ENCODE peak calls at places on chromosomes 5 and 9, in eight cellular contexts. X is WERI-Rb-1, S is psoas muscle, E is foreskin fibroblast, O is AG04450, G is cardiac muscle cell, D is cardiac fibroblast, K is glutamatergic neuron. A is an unnamed sample.

GRCh38 chr5:175872287-175873089 is 1.1 kb downstream of the CPLX2 start:
- DNase-seq in D (no peak), G (no peak), S (no peak), X (peak), O (no peak), E (no peak), K (peak), A (no peak)

GRCh38 chr9:93675336-93676150 is 99.2 kb downstream of the PHF2 start:
- DNase-seq in S (no peak), K (peak), E (no peak), D (no peak), G (no peak), X (peak), O (no peak), A (peak)

GRCh38 chr5:14097998-14098471 is 45.1 kb upstream of the TRIO start:
- DNase-seq in S (no peak), D (peak), X (no peak), G (peak), O (peak), E (peak), K (no peak), A (no peak)

GRCh38 chr5:176625966-176626875 is 4.1 kb downstream of the SNCB start:
- DNase-seq in G (no peak), D (no peak), S (no peak), E (no peak), X (peak), O (no peak), K (no peak), A (no peak)

GRCh38 chr9:132181796-132182521 is 20.1 kb downstream of the NTNG2 start:
- DNase-seq in D (no peak), O (no peak), K (peak), E (peak), S (no peak), G (peak), X (peak), A (peak)

GRCh38 chr9:128397831-128398230 is 22.8 kb upstream of the CERCAM start:
- DNase-seq in G (no peak), D (no peak), X (no peak), S (no peak), E (peak), K (no peak), O (no peak), A (no peak)

GRCh38 chr5:94932259-94932658 is 313.8 kb downstream of the SLF1 start:
- DNase-seq in S (no peak), K (no peak), O (no peak), E (peak), D (no peak), G (no peak), X (no peak), A (no peak)

GRCh38 chr5:160213537-160213936 is 15.8 kb upstream of the FABP6 start:
- DNase-seq in D (peak), O (no peak), G (no peak), E (no peak), K (no peak), S (no peak), X (no peak), A (no peak)

GRCh38 chr9:97312556-97312955 is 5.1 kb downstream of the CCDC180 start:
- DNase-seq in X (no peak), E (no peak), G (no peak), O (no peak), S (no peak), K (no peak), D (no peak), A (no peak)

GRCh38 chr5:30040483-30041116 is 1152.9 kb upstream of the CDH6 start:
- DNase-seq in K (peak), E (no peak), D (peak), X (peak), O (no peak), G (peak), S (no peak), A (no peak)

GRCh38 chr9:94973491-94973941 is 247.0 kb downstream of the AOPEP start:
- DNase-seq in S (no peak), K (no peak), E (peak), X (peak), O (peak), D (peak), G (peak), A (no peak)

GRCh38 chr5:52673495-52673894 is 114.2 kb upstream of the ITGA1 start:
- DNase-seq in D (no peak), O (no peak), S (no peak), G (no peak), E (no peak), X (no peak), K (no peak), A (no peak)

GRCh38 chr5:133861161-133861737 is 107.2 kb downstream of the C5orf15 start:
- DNase-seq in D (no peak), K (no peak), O (no peak), S (no peak), G (no peak), X (no peak), E (no peak), A (no peak)

GRCh38 chr5:998276-998974 is 10.2 kb upstream of the NKD2 start:
- DNase-seq in O (no peak), E (no peak), S (no peak), D (no peak), K (no peak), X (peak), G (peak), A (peak)

GRCh38 chr5:106019271-106019670 is 1651.5 kb downstream of the EFNA5 start:
- DNase-seq in E (peak), O (no peak), G (peak), S (no peak), K (no peak), X (no peak), D (peak), A (no peak)

GRCh38 chr9:115241641-115242040 is 123.7 kb upstream of the TNC start:
- DNase-seq in D (no peak), S (no peak), K (no peak), E (no peak), G (no peak), O (no peak), X (no peak), A (no peak)

GRCh38 chr9:137951597-137952490 is 74.3 kb downstream of the CACNA1B start:
- DNase-seq in O (no peak), E (no peak), S (no peak), G (no peak), D (no peak), K (no peak), X (no peak), A (no peak)

DNA sequence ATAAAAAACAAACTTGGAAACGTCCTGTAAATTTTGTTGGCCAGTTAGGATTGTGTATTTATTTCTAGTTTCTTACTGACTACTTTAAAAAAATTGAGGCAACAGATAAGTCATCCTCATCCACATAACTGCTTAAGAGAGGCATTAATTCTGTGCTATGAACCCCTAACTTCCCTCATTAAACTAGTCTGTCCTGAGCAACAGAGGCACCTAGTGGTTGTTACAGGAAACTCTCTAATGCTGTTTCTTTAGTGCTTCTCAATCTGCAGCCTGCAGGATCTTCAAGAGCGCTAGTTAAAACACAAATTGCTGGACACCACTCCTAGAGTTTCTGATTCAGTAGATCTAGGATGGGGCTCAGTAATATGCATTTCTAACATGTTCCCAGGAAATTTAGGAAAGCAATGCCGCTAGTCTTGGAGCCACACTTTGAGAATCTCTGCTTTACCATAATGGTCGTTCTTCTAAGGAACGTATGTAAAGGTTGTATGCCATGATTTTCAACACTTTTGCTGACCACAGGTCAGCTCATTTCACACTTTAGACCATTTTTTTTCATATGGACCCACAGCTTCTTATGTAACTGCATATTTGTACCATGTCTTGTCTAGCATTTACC is 410.1 kb upstream of the SMARCA2 start:
- DNase-seq in G (peak), K (no peak), D (peak), O (no peak), E (peak), S (no peak), X (peak), A (no peak)
- TF ChIP-seq CTCF in G (peak), K (peak), D (peak), O (peak), E (peak), S (peak), X (peak), A (peak)

DNA sequence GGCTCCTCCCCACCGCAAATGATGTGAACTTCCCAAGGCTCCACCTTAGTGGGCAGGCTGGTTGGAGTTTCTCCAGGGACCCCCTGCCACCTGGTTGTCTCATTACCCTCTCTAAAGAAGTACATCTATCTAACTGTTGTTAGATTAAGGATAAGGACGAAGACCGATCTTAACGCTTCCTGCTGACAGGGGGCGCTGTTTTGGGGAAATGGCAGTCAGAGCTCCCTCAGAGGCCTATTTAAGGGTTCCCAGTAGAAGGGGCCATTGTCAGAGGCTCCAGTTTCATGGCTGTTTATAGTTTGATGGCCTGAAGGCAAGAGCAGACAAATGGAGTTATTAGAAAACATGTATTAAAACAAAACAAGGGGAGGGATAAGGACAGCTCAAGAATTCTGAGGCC is 100.1 kb downstream of the SPEF2 start:
- DNase-seq in X (no peak), D (no peak), O (no peak), E (no peak), S (no peak), K (no peak), G (no peak), A (no peak)
- TF ChIP-seq CTCF in X (no peak), D (no peak), O (no peak), E (no peak), S (no peak), K (no peak), G (no peak), A (no peak)

GRCh38 chr9:104810421-104811339 is 46.8 kb downstream of the NIPSNAP3B start:
- DNase-seq in K (no peak), D (peak), X (no peak), G (no peak), S (peak), O (no peak), E (peak), A (no peak)
- TF ChIP-seq CTCF in K (no peak), D (no peak), X (no peak), G (no peak), S (no peak), O (no peak), E (no peak), A (no peak)

GRCh38 chr9:130043654-130044623 is 950 bp upstream of the FNBP1 start:
- DNase-seq in X (peak), E (peak), K (peak), D (peak), S (peak), O (no peak), G (peak), A (no peak)
- TF ChIP-seq CTCF in X (no peak), E (peak), K (no peak), D (no peak), S (no peak), O (peak), G (peak), A (no peak)

GRCh38 chr9:19230356-19231125 is at the start of gene DENND4C:
- DNase-seq in S (peak), E (peak), K (peak), D (peak), G (peak), O (peak), X (peak), A (peak)
- TF ChIP-seq CTCF in S (peak), E (no peak), K (no peak), D (no peak), G (peak), O (no peak), X (peak), A (no peak)

DNA sequence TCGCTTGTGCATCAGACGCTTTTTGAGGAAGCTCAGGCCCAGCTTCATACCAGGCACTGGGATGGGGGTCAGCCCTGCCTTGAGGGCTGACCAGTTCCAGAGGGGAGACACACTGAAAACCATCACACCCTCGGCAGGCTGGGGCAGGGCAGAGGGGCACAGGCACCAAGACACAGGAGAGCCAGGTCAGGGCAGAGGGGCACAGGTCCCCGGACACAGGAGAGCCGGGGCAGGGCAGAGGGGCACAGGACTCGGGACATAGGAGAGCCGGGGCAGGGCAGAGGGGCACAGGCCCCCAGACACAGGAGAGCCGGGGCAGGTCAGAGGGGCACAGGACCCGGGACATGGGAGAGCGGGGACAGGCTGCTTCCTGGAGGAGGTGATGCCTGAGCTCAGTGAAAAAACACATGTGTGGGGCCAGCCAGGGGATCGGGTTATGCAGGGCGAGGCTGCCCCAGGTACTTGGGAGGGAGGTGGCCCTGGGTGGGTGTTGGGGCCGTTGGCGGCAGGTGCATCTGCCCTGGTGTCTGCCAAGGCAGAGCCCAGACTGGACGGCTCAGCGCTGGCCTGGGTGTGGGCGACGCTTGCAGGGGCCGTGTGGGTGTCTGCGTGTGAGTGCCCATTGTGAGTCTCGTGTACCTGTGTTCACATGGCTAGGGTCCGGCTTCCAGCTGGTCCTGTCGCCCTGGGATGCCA is 15.1 kb upstream of the SLC2A6 start:
- DNase-seq in O (no peak), E (no peak), G (no peak), S (no peak), X (no peak), D (no peak), K (peak), A (no peak)
- TF ChIP-seq CTCF in O (no peak), E (no peak), G (no peak), S (no peak), X (no peak), D (no peak), K (no peak), A (no peak)

DNA sequence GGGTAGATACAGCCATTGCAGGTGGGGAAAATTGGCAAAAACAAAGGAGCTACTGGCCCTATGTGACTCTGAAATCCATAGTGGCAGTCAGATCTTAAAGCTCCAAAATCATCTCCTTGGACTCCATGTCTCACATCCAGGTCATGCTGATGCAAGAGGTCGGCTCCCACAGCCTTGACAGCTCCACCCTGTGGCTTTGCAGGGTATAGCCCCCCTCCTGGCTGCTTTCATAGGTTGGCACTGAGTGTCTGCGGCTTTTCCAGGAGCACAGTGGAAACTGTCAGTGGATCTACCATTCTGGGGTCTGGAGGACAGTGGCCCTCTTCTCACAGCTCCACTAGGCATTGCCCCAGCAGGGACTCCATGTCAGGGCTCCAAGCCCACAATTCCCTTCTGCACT is 1190.1 kb downstream of the CDH12 start:
- DNase-seq in K (no peak), E (no peak), X (no peak), S (no peak), O (no peak), D (no peak), G (no peak), A (no peak)
- TF ChIP-seq CTCF in K (no peak), E (no peak), X (peak), S (no peak), O (no peak), D (peak), G (no peak), A (no peak)